ENCODE peak calls at places on chromosomes 1 and 21, in seven cellular contexts. P, S, Z, O, N, Q and C are unnamed samples.

GRCh38 chr1:91793877-91794276 is 92.1 kb downstream of the TGFBR3 start:
- DNase-seq in Z (no peak), O (no peak), Q (no peak), N (no peak), P (no peak), S (no peak), C (no peak)

GRCh38 chr1:222784371-222784770 is 30.5 kb upstream of the DISP1 start:
- DNase-seq in Q (no peak), P (no peak), S (no peak), O (no peak), N (no peak), Z (no peak), C (no peak)

GRCh38 chr1:43890815-43891214 is 42.8 kb upstream of the ARTN start:
- DNase-seq in P (no peak), O (no peak), N (no peak), Q (no peak), S (no peak), Z (no peak), C (no peak)

GRCh38 chr1:232322162-232322734 is 307.7 kb downstream of the SIPA1L2 start:
- DNase-seq in Q (no peak), O (no peak), N (no peak), P (no peak), Z (no peak), S (no peak), C (no peak)

GRCh38 chr1:177164380-177165068 is at the start of gene ASTN1:
- DNase-seq in P (no peak), S (no peak), N (peak; percentile 85), Q (no peak), Z (no peak), O (no peak), C (no peak)

GRCh38 chr1:48572632-48573258 is 100.7 kb upstream of the SPATA6 start:
- DNase-seq in N (peak; percentile 92), P (peak; percentile 17), S (no peak), O (no peak), Z (peak; percentile 62), Q (peak; percentile 2), C (peak; percentile 48)

GRCh38 chr1:232620356-232620841 is 9.5 kb downstream of the SIPA1L2 start:
- DNase-seq in S (no peak), O (no peak), N (peak; percentile 64), Q (no peak), Z (no peak), P (peak; percentile 34), C (peak; percentile 48)

GRCh38 chr21:44870748-44871495 is 2.6 kb downstream of the PTTG1IP start:
- DNase-seq in P (no peak), Z (no peak), O (peak; percentile 29), S (no peak), N (no peak), Q (no peak), C (no peak)

GRCh38 chr1:115373305-115373704 is 35.3 kb upstream of the NGF start:
- DNase-seq in S (no peak), Q (peak; percentile 61), N (no peak), P (no peak), O (no peak), Z (no peak), C (peak; percentile 8)

GRCh38 chr1:160371691-160372208 is 4.9 kb downstream of the NHLH1 start:
- DNase-seq in Z (no peak), S (no peak), P (no peak), Q (no peak), N (no peak), O (no peak), C (no peak)

GRCh38 chr1:55284856-55285255 is 69.7 kb upstream of the USP24 start:
- DNase-seq in S (no peak), P (peak; percentile 35), Z (peak; percentile 55), Q (no peak), O (peak; percentile 34), N (peak; percentile 64), C (peak; percentile 27)

GRCh38 chr1:40404670-40405462 is 31.3 kb downstream of the SMAP2 start:
- DNase-seq in O (peak; percentile 57), N (peak; percentile 66), S (peak; percentile 28), Z (peak; percentile 43), Q (peak; percentile 27), P (no peak), C (peak; percentile 55)

GRCh38 chr1:81446006-81446669 is 354.6 kb upstream of the ADGRL2 start:
- DNase-seq in N (no peak), Z (peak; percentile 66), Q (no peak), O (no peak), P (no peak), S (no peak), C (no peak)

GRCh38 chr1:24567792-24568388 is 12.0 kb downstream of the NCMAP start:
- DNase-seq in O (no peak), S (no peak), Z (peak; percentile 75), N (peak; percentile 65), P (no peak), Q (no peak), C (no peak)

GRCh38 chr1:17982197-17982596 is 125.4 kb upstream of the IGSF21 start:
- DNase-seq in O (no peak), Q (no peak), N (no peak), S (no peak), Z (no peak), P (no peak), C (no peak)

GRCh38 chr1:207752456-207753132 is 740 bp downstream of the CD46 start:
- DNase-seq in S (no peak), O (peak; percentile 26), P (no peak), Z (peak; percentile 49), Q (no peak), N (peak; percentile 32), C (no peak)

GRCh38 chr1:1423245-1423597 is 2.1 kb upstream of the ANKRD65 start:
- DNase-seq in N (no peak), O (no peak), S (no peak), P (no peak), Z (no peak), Q (no peak), C (no peak)

GRCh38 chr1:92784051-92784638 is 763 bp downstream of the EVI5 start:
- DNase-seq in Q (no peak), N (peak; percentile 28), Z (peak; percentile 5), O (peak; percentile 58), P (peak; percentile 44), S (peak; percentile 2), C (no peak)

GRCh38 chr1:37257646-37258045 is 216.7 kb upstream of the ZC3H12A start:
- DNase-seq in Z (no peak), O (no peak), P (no peak), N (no peak), S (no peak), Q (no peak), C (no peak)

GRCh38 chr21:32562426-32562825 is 22.9 kb downstream of the TCP10L start:
- DNase-seq in Z (no peak), Q (peak; percentile 72), P (peak; percentile 70), N (peak; percentile 77), S (no peak), O (peak; percentile 29), C (no peak)

GRCh38 chr1:245420926-245421325 is 266.1 kb downstream of the KIF26B start:
- DNase-seq in S (no peak), P (no peak), Z (no peak), O (no peak), N (no peak), Q (no peak), C (no peak)

GRCh38 chr1:30905898-30906620 is 2.5 kb downstream of the SDC3 start:
- DNase-seq in S (no peak), P (no peak), O (no peak), N (no peak), Q (no peak), Z (no peak), C (no peak)

GRCh38 chr1:174077755-174078490 is 55.8 kb upstream of the RC3H1 start:
- DNase-seq in N (peak; percentile 64), Q (no peak), Z (no peak), S (no peak), O (no peak), P (no peak), C (no peak)

GRCh38 chr21:36663033-36663855 is 35.7 kb upstream of the SIM2 start:
- DNase-seq in N (no peak), O (no peak), P (no peak), S (no peak), Q (no peak), Z (no peak), C (no peak)

GRCh38 chr1:94898486-94899385 is 28.2 kb downstream of the CNN3 start:
- DNase-seq in O (no peak), S (no peak), N (no peak), Q (no peak), P (no peak), Z (no peak), C (no peak)

GRCh38 chr1:43861985-43862735 is 71.4 kb upstream of the ARTN start:
- DNase-seq in P (no peak), Z (no peak), Q (no peak), O (no peak), N (no peak), S (no peak), C (no peak)

GRCh38 chr1:41851589-41851988 is 67.1 kb downstream of the HIVEP3 start:
- DNase-seq in Z (peak; percentile 42), P (no peak), Q (no peak), S (no peak), O (no peak), N (peak; percentile 25), C (peak; percentile 4)

GRCh38 chr1:226965581-226966440 is 25.7 kb downstream of the COQ8A start:
- DNase-seq in Z (no peak), S (no peak), Q (no peak), P (no peak), N (no peak), O (no peak), C (no peak)

GRCh38 chr1:247935781-247936180 is 11.1 kb downstream of the OR2AJ1 start:
- DNase-seq in P (no peak), N (no peak), Z (no peak), O (no peak), Q (no peak), S (no peak), C (no peak)

GRCh38 chr1:83909687-83910086 is 89.2 kb downstream of the TTLL7 start:
- DNase-seq in P (no peak), N (no peak), O (no peak), Z (no peak), S (no peak), Q (no peak), C (no peak)

GRCh38 chr1:6424619-6425593 is at the start of gene ESPN:
- DNase-seq in Z (no peak), Q (no peak), S (no peak), P (no peak), N (peak; percentile 60), O (no peak), C (no peak)

GRCh38 chr1:153985984-153986761 is at the start of gene RAB13:
- DNase-seq in N (peak; percentile 91), Z (peak; percentile 86), Q (peak; percentile 52), S (no peak), P (peak; percentile 91), O (no peak), C (no peak)

GRCh38 chr1:241762713-241763339 is 85.2 kb upstream of the EXO1 start:
- DNase-seq in N (no peak), Q (no peak), S (no peak), Z (no peak), O (no peak), P (no peak), C (no peak)

GRCh38 chr1:246001142-246001812 is 505.8 kb downstream of the SMYD3 start:
- DNase-seq in Q (no peak), Z (no peak), O (no peak), S (no peak), N (no peak), P (no peak), C (no peak)